ENCODE peak calls at places on chromosome 10, in four cellular contexts. V, E, W and I are unnamed samples.

GRCh38 chr10:53006663-53007610 is 234.4 kb upstream of the MBL2 start:
- DNase-seq in V (no peak), E (no peak), W (no peak), I (no peak)

GRCh38 chr10:2925631-2926030 is 141.7 kb upstream of the PFKP start:
- DNase-seq in V (no peak), E (no peak), W (no peak), I (no peak)

GRCh38 chr10:61332506-61332905 is 120.7 kb downstream of the TMEM26 start:
- DNase-seq in V (no peak), E (no peak), W (no peak), I (no peak)

GRCh38 chr10:63437334-63437949 is 28.3 kb downstream of the JMJD1C start:
- DNase-seq in V (no peak), E (peak; percentile 48), W (no peak), I (no peak)

GRCh38 chr10:122503004-122503403 is 41.7 kb downstream of the HTRA1 start:
- DNase-seq in V (no peak), E (no peak), W (no peak), I (no peak)

GRCh38 chr10:3259499-3259898 is 86.9 kb upstream of the PITRM1 start:
- DNase-seq in V (no peak), E (no peak), W (no peak), I (no peak)

GRCh38 chr10:58662314-58662713 is 149.6 kb downstream of the BICC1 start:
- DNase-seq in V (no peak), E (peak; percentile 90), W (no peak), I (no peak)

GRCh38 chr10:110671788-110672579 is 27.8 kb downstream of the RBM20 start:
- DNase-seq in V (peak; percentile 68), E (peak; percentile 50), W (peak; percentile 41), I (peak; percentile 85)

GRCh38 chr10:123203393-123204126 is 49.4 kb downstream of the BUB3 start:
- DNase-seq in V (no peak), E (no peak), W (no peak), I (no peak)

GRCh38 chr10:132413226-132414205 is 16.5 kb downstream of the PWWP2B start:
- DNase-seq in V (no peak), E (no peak), W (no peak), I (no peak)

GRCh38 chr10:10755490-10755889 is 262.2 kb upstream of the CELF2 start:
- DNase-seq in V (no peak), E (no peak), W (no peak), I (no peak)

GRCh38 chr10:64007157-64007556 is 486.0 kb downstream of the REEP3 start:
- DNase-seq in V (no peak), E (no peak), W (no peak), I (no peak)

GRCh38 chr10:133309111-133309719 is 501 bp downstream of the ZNF511 start:
- DNase-seq in V (peak; percentile 97), E (peak; percentile 93), W (peak; percentile 93), I (peak; percentile 98)

GRCh38 chr10:46550076-46550790 is 6.2 kb downstream of the GPRIN2 start:
- DNase-seq in V (peak; percentile 38), E (no peak), W (no peak), I (peak; percentile 4)

GRCh38 chr10:30911303-30911863 is 120.3 kb downstream of the ZNF438 start:
- DNase-seq in V (no peak), E (no peak), W (no peak), I (no peak)

GRCh38 chr10:79202188-79203013 is 133.6 kb downstream of the ZMIZ1 start:
- DNase-seq in V (no peak), E (no peak), W (no peak), I (peak; percentile 65)

GRCh38 chr10:112115781-112116385 is 67.7 kb downstream of the GPAM start:
- DNase-seq in V (peak; percentile 45), E (peak; percentile 7), W (no peak), I (peak; percentile 51)

GRCh38 chr10:36271631-36272340 is 629.7 kb upstream of the FZD8 start:
- DNase-seq in V (no peak), E (peak; percentile 90), W (no peak), I (no peak)

GRCh38 chr10:88493676-88494483 is 89.2 kb downstream of the RNLS start:
- DNase-seq in V (no peak), E (no peak), W (no peak), I (no peak)

GRCh38 chr10:78741541-78741940 is 327.2 kb upstream of the ZMIZ1 start:
- DNase-seq in V (no peak), E (no peak), W (no peak), I (no peak)

GRCh38 chr10:71266147-71266917 is 52.7 kb upstream of the SLC29A3 start:
- DNase-seq in V (no peak), E (no peak), W (peak; percentile 84), I (no peak)

GRCh38 chr10:24360286-24361127 is 151.6 kb downstream of the KIAA1217 start:
- DNase-seq in V (peak; percentile 75), E (peak; percentile 67), W (peak; percentile 40), I (peak; percentile 71)
- TF ChIP-seq CTCF in V (peak; percentile 64), E (peak; percentile 82), W (peak; percentile 57), I (peak; percentile 74)

DNA sequence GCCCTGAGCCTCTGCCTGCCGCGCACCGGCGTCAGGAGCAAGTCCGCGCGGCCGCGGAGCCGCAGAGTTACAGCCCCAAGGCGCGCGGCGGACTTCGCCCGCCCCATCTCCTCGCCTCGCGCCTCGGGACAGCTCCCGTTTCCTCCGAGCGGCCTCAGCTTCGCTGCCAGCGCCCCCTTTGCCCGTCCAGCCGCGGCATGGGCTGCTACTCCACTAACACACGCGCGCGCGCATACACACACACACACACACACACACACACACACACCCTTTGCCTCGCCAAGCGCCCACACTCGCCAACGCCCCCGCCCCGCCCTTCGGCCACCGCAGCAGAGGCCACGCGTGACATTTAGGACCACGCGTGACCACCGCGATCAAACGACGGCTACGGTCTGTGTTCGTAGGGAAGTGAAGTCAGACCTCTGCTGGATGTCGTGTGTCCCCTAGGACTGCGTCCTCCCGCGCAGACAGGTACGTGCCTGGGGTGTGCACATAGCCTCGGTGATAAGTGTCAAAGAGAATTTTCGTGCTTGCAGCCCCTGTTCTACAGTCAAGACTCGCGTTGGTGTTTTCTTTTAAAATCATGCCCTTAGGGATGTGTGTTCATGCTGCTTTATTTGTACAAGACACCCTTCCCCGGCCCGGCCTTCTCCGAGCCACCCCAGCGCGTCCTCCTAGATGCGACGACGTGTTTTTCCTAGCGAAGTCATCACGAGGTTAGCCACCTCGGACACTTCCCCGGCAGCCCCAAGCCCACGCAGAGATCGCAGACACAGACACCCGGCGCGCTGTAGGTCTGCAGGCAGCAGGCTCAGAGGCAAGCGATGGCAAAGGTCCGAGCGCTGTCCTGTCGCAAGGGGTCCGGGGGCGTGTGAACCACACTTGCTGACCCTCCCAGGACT is 890 bp downstream of the MKX start:
- DNase-seq in V (peak; percentile 64), E (peak; percentile 13), W (peak; percentile 46), I (peak; percentile 71)
- TF ChIP-seq CTCF in V (no peak), E (no peak), W (no peak), I (no peak)

GRCh38 chr10:108582888-108583287 is 1340.4 kb downstream of the XPNPEP1 start:
- DNase-seq in V (no peak), E (no peak), W (no peak), I (no peak)

GRCh38 chr10:108582387-108582786 is 1340.9 kb downstream of the XPNPEP1 start:
- DNase-seq in V (no peak), E (no peak), W (no peak), I (no peak)

GRCh38 chr10:108583827-108584226 is 1339.5 kb downstream of the XPNPEP1 start:
- DNase-seq in V (no peak), E (no peak), W (no peak), I (no peak)

GRCh38 chr10:108574233-108574632 is 1349.1 kb downstream of the XPNPEP1 start:
- DNase-seq in V (no peak), E (no peak), W (no peak), I (no peak)

DNA sequence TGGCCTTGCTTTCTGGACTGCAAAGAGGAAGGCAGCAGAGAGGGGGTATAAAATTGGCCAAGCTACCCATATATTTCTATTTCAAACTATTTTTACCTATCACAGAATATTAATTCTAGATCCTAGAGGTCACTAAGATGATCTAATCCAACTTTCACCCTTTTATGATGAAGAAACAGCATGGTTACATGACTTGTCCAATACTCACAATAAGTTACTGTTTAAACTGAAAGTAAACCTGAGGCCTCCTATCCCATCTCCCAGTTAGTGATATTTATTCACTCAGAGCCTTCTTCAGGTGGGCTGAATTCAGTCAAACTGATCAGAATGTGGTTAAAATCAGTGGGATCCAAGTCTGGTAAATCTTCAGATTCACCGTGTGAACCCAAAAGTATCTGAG is 1345.1 kb downstream of the XPNPEP1 start:
- DNase-seq in V (no peak), E (no peak), W (no peak), I (no peak)
- TF ChIP-seq CTCF in V (no peak), E (no peak), W (no peak), I (no peak)

GRCh38 chr10:6842722-6843121 is 262.6 kb upstream of the PRKCQ start:
- DNase-seq in V (no peak), E (no peak), W (no peak), I (no peak)

GRCh38 chr10:6841746-6842145 is 261.7 kb upstream of the PRKCQ start:
- DNase-seq in V (no peak), E (no peak), W (no peak), I (no peak)

GRCh38 chr10:6840766-6841165 is 260.7 kb upstream of the PRKCQ start:
- DNase-seq in V (no peak), E (no peak), W (no peak), I (no peak)

GRCh38 chr10:6844251-6844650 is 264.2 kb upstream of the PRKCQ start:
- DNase-seq in V (no peak), E (no peak), W (no peak), I (no peak)

GRCh38 chr10:6843477-6843876 is 263.4 kb upstream of the PRKCQ start:
- DNase-seq in V (no peak), E (no peak), W (no peak), I (no peak)
- TF ChIP-seq CTCF in V (no peak), E (no peak), W (no peak), I (no peak)

DNA sequence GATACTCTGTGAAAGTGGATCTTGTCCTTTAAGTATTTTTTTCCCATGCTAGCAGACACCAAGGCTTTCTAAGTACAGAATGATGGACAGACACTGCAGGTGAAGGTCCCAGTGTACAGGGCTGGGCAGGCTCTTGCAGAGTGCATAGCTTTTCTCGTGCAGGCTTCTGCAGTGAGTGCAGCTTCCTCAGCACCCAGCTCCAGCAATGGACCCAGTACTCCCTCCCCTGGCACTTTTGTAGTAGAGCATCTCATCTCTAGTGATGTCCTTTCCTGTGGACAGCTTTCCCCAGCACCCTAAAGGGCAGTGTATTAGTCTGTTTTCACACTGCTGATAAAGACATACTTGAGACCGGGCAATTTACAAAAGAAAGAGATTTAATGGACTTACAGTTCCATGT is 104.3 kb downstream of the CUL2 start:
- DNase-seq in V (no peak), E (no peak), W (no peak), I (no peak)
- TF ChIP-seq CTCF in V (no peak), E (peak; percentile 34), W (no peak), I (no peak)

GRCh38 chr10:17290226-17290625 is 62.2 kb downstream of the VIM start:
- DNase-seq in V (no peak), E (peak; percentile 23), W (no peak), I (no peak)
- TF ChIP-seq CTCF in V (no peak), E (peak; percentile 34), W (no peak), I (no peak)

GRCh38 chr10:93039721-93040120 is 20.9 kb upstream of the CYP26C1 start:
- DNase-seq in V (no peak), E (peak; percentile 29), W (no peak), I (no peak)
- TF ChIP-seq CTCF in V (no peak), E (peak; percentile 56), W (peak; percentile 25), I (no peak)